ENCODE peak calls at places on chromosomes 2 and 18, in eight cellular contexts. S is IMR-90, M is heart right ventricle, B is upper lobe of left lung, C is neuronal stem cell, K is brain microvascular endothelial cell, O is H9, W is spleen. P is an unnamed sample.

GRCh38 chr2:130756041-130756720 is 841 bp downstream of the AMER3 start:
- DNase-seq in S (no peak), M (no peak), B (no peak), C (peak; percentile 73), K (no peak), O (peak; percentile 69), W (peak; percentile 66), P (no peak)

GRCh38 chr2:218022851-218023530 is 20.2 kb upstream of the TNS1 start:
- DNase-seq in S (no peak), M (no peak), B (peak; percentile 12), C (no peak), K (no peak), O (peak; percentile 18), W (peak; percentile 38), P (no peak)

GRCh38 chr2:113857454-113857853 is 32.4 kb upstream of the ACTR3 start:
- DNase-seq in S (no peak), M (no peak), B (no peak), C (no peak), K (no peak), O (no peak), W (no peak), P (no peak)

GRCh38 chr18:48749768-48750167 is 201.0 kb downstream of the SMAD7 start:
- DNase-seq in S (peak; percentile 43), M (peak; percentile 78), B (no peak), C (no peak), K (peak; percentile 22), O (no peak), W (peak; percentile 46), P (no peak)

GRCh38 chr2:152573168-152573567 is 144.1 kb downstream of the PRPF40A start:
- DNase-seq in S (peak; percentile 93), M (no peak), B (peak; percentile 42), C (no peak), K (peak; percentile 95), O (no peak), W (no peak), P (no peak)

GRCh38 chr2:159044804-159045286 is 76.4 kb downstream of the TANC1 start:
- DNase-seq in S (no peak), M (no peak), B (peak; percentile 50), C (no peak), K (no peak), O (no peak), W (no peak), P (no peak)

GRCh38 chr2:27356056-27356381 is 545 bp downstream of the GTF3C2 start:
- DNase-seq in S (peak; percentile 53), M (peak; percentile 30), B (peak; percentile 76), C (no peak), K (peak; percentile 49), O (no peak), W (peak; percentile 90), P (no peak)

GRCh38 chr2:217142649-217143266 is 282.9 kb upstream of the TNP1 start:
- DNase-seq in S (no peak), M (no peak), B (no peak), C (no peak), K (peak; percentile 38), O (peak; percentile 51), W (no peak), P (no peak)

GRCh38 chr2:186422226-186422625 is 63.8 kb upstream of the ZC3H15 start:
- DNase-seq in S (peak; percentile 96), M (no peak), B (no peak), C (no peak), K (peak; percentile 71), O (no peak), W (no peak), P (peak; percentile 66)

GRCh38 chr2:206378835-206379234 is 64.5 kb upstream of the ADAM23 start:
- DNase-seq in S (peak; percentile 40), M (no peak), B (no peak), C (no peak), K (peak; percentile 50), O (no peak), W (no peak), P (no peak)

GRCh38 chr2:79191816-79192215 is 32.3 kb upstream of the REG3A start:
- DNase-seq in S (no peak), M (no peak), B (no peak), C (no peak), K (no peak), O (no peak), W (no peak), P (no peak)

GRCh38 chr2:31213063-31213882 is 4.0 kb downstream of the CAPN14 start:
- DNase-seq in S (no peak), M (no peak), B (no peak), C (no peak), K (peak; percentile 31), O (no peak), W (no peak), P (no peak)

GRCh38 chr2:214966420-214966819 is 156.9 kb upstream of the BARD1 start:
- DNase-seq in S (no peak), M (no peak), B (no peak), C (no peak), K (no peak), O (no peak), W (no peak), P (no peak)

GRCh38 chr2:76188334-76188733 is 477.6 kb upstream of the GCFC2 start:
- DNase-seq in S (no peak), M (no peak), B (no peak), C (no peak), K (no peak), O (no peak), W (no peak), P (no peak)

GRCh38 chr2:67008114-67008513 is 389.0 kb upstream of the ETAA1 start:
- DNase-seq in S (no peak), M (no peak), B (no peak), C (no peak), K (no peak), O (no peak), W (no peak), P (no peak)

GRCh38 chr18:11565716-11566115 is 43.7 kb upstream of the SLC35G4 start:
- DNase-seq in S (no peak), M (no peak), B (no peak), C (no peak), K (no peak), O (no peak), W (no peak), P (no peak)

GRCh38 chr2:144834954-144835633 is 315.2 kb upstream of the ZEB2 start:
- DNase-seq in S (peak; percentile 88), M (peak; percentile 8), B (no peak), C (no peak), K (peak; percentile 86), O (no peak), W (no peak), P (peak; percentile 59)

GRCh38 chr2:112915300-112916144 is 4.6 kb downstream of the IL37 start:
- DNase-seq in S (no peak), M (no peak), B (no peak), C (no peak), K (no peak), O (no peak), W (no peak), P (no peak)

GRCh38 chr18:39635966-39636365 is 2070.4 kb upstream of the CELF4 start:
- DNase-seq in S (no peak), M (no peak), B (no peak), C (no peak), K (no peak), O (no peak), W (no peak), P (no peak)

GRCh38 chr2:38279201-38279600 is 97.9 kb downstream of the ATL2 start:
- DNase-seq in S (peak; percentile 25), M (no peak), B (no peak), C (no peak), K (no peak), O (no peak), W (no peak), P (no peak)

GRCh38 chr18:11309172-11309571 is 159.8 kb upstream of the PIEZO2 start:
- DNase-seq in S (no peak), M (no peak), B (no peak), C (no peak), K (no peak), O (peak; percentile 40), W (no peak), P (no peak)

GRCh38 chr2:12010059-12010458 is 263.6 kb downstream of the LPIN1 start:
- DNase-seq in S (no peak), M (no peak), B (no peak), C (no peak), K (no peak), O (no peak), W (no peak), P (no peak)
- H3K27ac ChIP-seq in S (no peak overlapping the region), M (no peak overlapping the region), B (no peak overlapping the region), C (no peak overlapping the region), K (no peak overlapping the region), O (no peak overlapping the region), W (no peak overlapping the region), P (no peak overlapping the region)

GRCh38 chr18:37252854-37253396 is 312.7 kb downstream of the CELF4 start:
- DNase-seq in S (no peak), M (no peak), B (no peak), C (no peak), K (no peak), O (no peak), W (peak; percentile 41), P (no peak)
- H3K27me3 ChIP-seq in S (peaks cover 51% of the 10 kb centered on the region), M (peaks cover 65% of the 10 kb centered on the region), B (peaks cover 19% of the 10 kb centered on the region), C (peaks cover 15% of the 10 kb centered on the region), K (peaks cover 20% of the 10 kb centered on the region), O (peaks cover 12% of the 10 kb centered on the region), W (no peaks in the 10 kb centered on the region), P (peaks cover 39% of the 10 kb centered on the region)

DNA sequence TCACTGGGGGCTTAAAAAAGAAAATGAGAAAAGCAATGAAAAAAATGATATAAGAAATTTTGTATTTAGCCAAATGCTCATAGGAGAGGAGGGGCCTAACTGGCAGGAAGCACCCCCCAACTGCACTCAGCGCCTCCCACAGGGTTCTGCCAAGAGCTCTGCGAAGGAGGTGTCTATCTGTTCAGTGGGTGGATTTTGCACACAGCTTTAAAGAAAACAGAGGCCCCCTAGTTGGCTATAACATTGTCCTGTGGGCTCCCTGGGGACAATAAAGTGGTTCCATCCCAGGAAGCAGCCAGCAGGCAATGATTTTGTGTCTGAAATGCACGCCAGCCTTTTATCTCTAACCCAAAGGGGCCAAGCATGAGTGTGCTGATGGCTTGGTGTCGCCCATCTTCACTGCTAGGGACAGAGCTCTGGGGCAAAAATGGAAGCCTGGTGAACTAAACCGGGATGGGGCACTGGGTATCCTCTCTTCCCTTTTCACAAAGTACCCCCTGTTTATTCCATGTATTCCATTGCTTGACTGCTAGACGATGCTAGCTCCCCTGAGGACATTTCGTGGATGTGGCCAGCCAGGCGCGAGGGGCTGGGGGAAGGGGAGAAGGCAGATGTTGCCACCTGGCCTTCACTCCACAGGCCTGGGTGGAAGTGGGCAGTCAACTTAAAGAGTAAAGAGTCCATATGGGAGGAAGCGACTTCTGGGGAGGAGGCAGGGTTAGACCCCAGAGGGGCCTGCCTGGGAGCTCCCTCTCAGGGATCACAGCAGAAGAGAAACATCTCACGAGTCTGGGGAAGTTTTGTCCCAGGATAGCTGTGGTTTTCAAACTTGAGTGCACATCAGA is 205.7 kb downstream of the CYP26B1 start:
- DNase-seq in S (no peak), M (no peak), B (no peak), C (no peak), K (no peak), O (peak; percentile 8), W (peak; percentile 56), P (no peak)
- H3K27ac ChIP-seq in S (no peak overlapping the region), M (no peak overlapping the region), B (no peak overlapping the region), C (no peak overlapping the region), K (no peak overlapping the region), O (no peak overlapping the region), W (no peak overlapping the region), P (no peak overlapping the region)

DNA sequence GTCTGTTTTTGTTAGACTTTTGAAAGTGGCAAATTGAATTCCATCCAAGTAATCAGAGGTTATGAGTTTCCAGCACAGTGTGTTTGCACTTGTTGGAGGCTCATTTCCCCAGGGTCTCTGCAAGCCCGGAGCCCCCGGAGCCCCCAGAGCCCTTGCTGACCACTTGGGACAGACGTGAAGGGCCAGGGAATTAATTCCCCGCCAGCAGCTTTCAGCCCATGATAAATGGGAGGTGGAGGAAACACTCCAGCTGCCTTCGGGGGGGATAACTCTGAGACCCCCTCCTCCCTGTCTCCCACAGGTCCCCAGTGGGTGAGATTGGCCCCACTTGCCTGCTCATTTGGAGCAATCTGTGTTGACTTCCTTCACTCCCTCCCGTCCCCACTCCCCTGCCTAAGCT is 79.2 kb downstream of the KLHL29 start:
- DNase-seq in S (no peak), M (no peak), B (no peak), C (no peak), K (no peak), O (no peak), W (peak; percentile 44), P (no peak)
- H3K27me3 ChIP-seq in S (no peaks in the 10 kb centered on the region), M (peaks cover 13% of the 10 kb centered on the region), B (no peaks in the 10 kb centered on the region), C (no peaks in the 10 kb centered on the region), K (no peaks in the 10 kb centered on the region), O (no peaks in the 10 kb centered on the region), W (no peaks in the 10 kb centered on the region), P (no peaks in the 10 kb centered on the region)

P was measured in AG04450.